ENCODE peak calls at places on chromosomes 13 and 19, in five cellular contexts. U is effector memory CD4-positive, alpha-beta T cell; I is mesendoderm; B is left ventricle myocardium inferior; X is SJSA1. N is an unnamed sample.

GRCh38 chr19:11113140-11113708 is 24.0 kb downstream of the LDLR start:
- DNase-seq in U (no peak), I (no peak), B (no peak), X (no peak), N (no peak)

GRCh38 chr19:3440082-3440481 is 40.2 kb downstream of the SMIM24 start:
- DNase-seq in U (peak; percentile 29), I (peak; percentile 74), B (peak; percentile 57), X (no peak), N (no peak)

GRCh38 chr19:17757125-17757524 is 5.8 kb downstream of the FCHO1 start:
- DNase-seq in U (no peak), I (no peak), B (peak; percentile 71), X (no peak), N (peak; percentile 26)

GRCh38 chr19:41226874-41227390 is 7.9 kb downstream of the AXL start:
- DNase-seq in U (no peak), I (no peak), B (no peak), X (no peak), N (no peak)

GRCh38 chr13:33274264-33274663 is 11.3 kb downstream of the STARD13 start:
- DNase-seq in U (no peak), I (peak; percentile 28), B (no peak), X (no peak), N (no peak)

GRCh38 chr19:35120492-35120891 is 4.9 kb downstream of the FXYD3 start:
- DNase-seq in U (no peak), I (no peak), B (no peak), X (no peak), N (no peak)

GRCh38 chr13:22061371-22061805 is 390.5 kb downstream of the FGF9 start:
- DNase-seq in U (no peak), I (peak; percentile 73), B (no peak), X (no peak), N (no peak)

GRCh38 chr13:58933475-58933874 is 1230.3 kb downstream of the DIAPH3 start:
- DNase-seq in U (no peak), I (peak; percentile 8), B (no peak), X (no peak), N (no peak)

GRCh38 chr19:3986260-3987041 is 1.2 kb upstream of the EEF2 start:
- DNase-seq in U (peak; percentile 53), I (no peak), B (no peak), X (peak; percentile 67), N (no peak)

GRCh38 chr13:50676602-50677001 is 166.9 kb downstream of the DLEU7 start:
- DNase-seq in U (no peak), I (peak; percentile 89), B (no peak), X (peak; percentile 27), N (no peak)

DNA sequence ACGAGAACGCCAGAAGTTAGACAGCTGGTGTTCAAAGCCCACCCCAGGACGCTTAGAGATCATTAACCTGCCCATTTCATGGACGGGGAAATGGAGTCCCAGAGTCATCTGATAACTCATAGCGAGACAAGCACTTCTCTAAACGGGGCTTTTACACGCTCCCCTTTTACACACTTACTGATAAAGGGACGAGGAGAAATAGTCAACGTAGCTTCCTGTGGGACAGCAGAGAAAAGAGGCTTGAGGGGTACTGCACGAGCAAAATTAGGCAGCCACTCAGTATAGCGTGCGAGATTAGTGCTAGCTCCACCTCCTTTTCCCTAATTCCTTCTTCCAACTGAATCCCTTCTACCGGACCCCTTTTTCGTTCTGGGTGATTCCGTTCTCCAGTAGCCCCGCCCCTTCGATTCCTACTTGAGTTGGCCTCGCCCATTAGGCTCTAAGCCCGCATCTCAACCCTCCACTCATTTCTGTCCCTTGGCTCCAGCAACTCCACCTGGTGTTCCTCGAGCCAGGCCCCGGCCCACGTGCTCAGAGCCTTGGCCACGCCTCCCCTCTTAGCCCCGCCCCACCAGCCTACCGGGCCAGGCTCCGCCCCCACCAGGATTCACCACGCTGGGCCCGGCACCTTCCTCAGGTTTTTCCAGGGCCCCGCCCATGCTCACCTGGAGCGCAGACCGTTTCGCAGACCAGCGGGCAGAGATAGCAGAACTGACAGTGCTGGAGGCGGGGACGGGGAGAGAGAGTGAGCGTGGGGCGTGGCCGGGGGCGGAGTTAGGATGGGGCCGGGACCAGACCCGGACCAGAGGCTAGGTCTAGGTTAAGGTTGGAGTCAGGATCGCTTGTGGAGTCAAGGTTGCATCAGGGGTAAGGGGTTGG is 3.6 kb downstream of the HRC start:
- DNase-seq in U (peak; percentile 26), I (peak; percentile 97), B (peak; percentile 56), X (no peak), N (peak; percentile 52)
- H3K4me3 ChIP-seq in U (no peak overlapping the region), I (no peak overlapping the region), B (peak overlapping the region; percentile 80), X (no peak overlapping the region), N (no peak overlapping the region)

GRCh38 chr19:45322744-45323281 is at the start of gene CKM:
- DNase-seq in U (no peak), I (no peak), B (peak; percentile 85), X (no peak), N (no peak)

GRCh38 chr19:45322311-45322710 is 364 bp downstream of the CKM start:
- DNase-seq in U (no peak), I (peak; percentile 78), B (no peak), X (no peak), N (no peak)

GRCh38 chr19:45323671-45324081 is 1.0 kb upstream of the CKM start:
- DNase-seq in U (no peak), I (peak; percentile 57), B (peak; percentile 79), X (no peak), N (no peak)

GRCh38 chr19:45321848-45322247 is 827 bp downstream of the CKM start:
- DNase-seq in U (no peak), I (no peak), B (peak; percentile 59), X (no peak), N (no peak)

GRCh38 chr19:45324349-45324907 is 1.8 kb upstream of the CKM start:
- DNase-seq in U (no peak), I (no peak), B (no peak), X (no peak), N (no peak)
- H3K4me3 ChIP-seq in U (no peak overlapping the region), I (no peak overlapping the region), B (peak overlapping the region; percentile 72), X (no peak overlapping the region), N (no peak overlapping the region)

DNA sequence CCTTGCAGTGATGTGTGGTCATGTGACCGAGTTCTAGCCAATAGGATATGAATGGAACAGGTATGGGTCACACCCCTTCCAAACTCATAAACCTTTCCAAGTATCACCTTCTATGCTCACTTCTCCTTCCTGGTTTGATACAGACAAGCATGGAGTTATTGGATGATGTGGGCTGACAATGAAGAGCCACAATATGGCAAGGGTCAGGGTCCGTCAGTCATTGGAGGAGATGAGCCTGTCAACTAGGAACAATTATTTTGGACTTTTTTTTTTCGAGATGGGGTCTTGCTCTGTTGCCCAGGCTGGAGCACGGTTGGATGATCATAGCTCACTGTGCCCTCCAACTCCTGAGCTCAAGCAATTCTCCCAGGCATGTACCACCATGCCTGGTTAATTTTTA is 54.7 kb downstream of the CACNA1A start:
- DNase-seq in U (no peak), I (no peak), B (no peak), X (no peak), N (no peak)
- H3K4me3 ChIP-seq in U (no peak overlapping the region), I (no peak overlapping the region), B (no peak overlapping the region), X (no peak overlapping the region), N (no peak overlapping the region)

GRCh38 chr13:106558527-106558926 is 9.4 kb downstream of the ARGLU1 start:
- DNase-seq in U (no peak), I (no peak), B (no peak), X (no peak), N (no peak)

GRCh38 chr13:106565127-106565775 is 2.7 kb downstream of the ARGLU1 start:
- DNase-seq in U (no peak), I (no peak), B (no peak), X (no peak), N (no peak)

GRCh38 chr13:106560791-106561190 is 7.1 kb downstream of the ARGLU1 start:
- DNase-seq in U (no peak), I (peak; percentile 25), B (no peak), X (no peak), N (no peak)

GRCh38 chr13:106562301-106562700 is 5.6 kb downstream of the ARGLU1 start:
- DNase-seq in U (no peak), I (no peak), B (no peak), X (no peak), N (no peak)

GRCh38 chr13:106561551-106562170 is 6.3 kb downstream of the ARGLU1 start:
- DNase-seq in U (peak; percentile 15), I (peak; percentile 30), B (no peak), X (no peak), N (no peak)
- H3K4me3 ChIP-seq in U (no peak overlapping the region), I (no peak overlapping the region), B (peak overlapping the region; percentile 17), X (no peak overlapping the region), N (no peak overlapping the region)

GRCh38 chr13:71962735-71963134 is 95.7 kb upstream of the DACH1 start:
- DNase-seq in U (no peak), I (no peak), B (no peak), X (no peak), N (no peak)

GRCh38 chr13:71962126-71962525 is 95.1 kb upstream of the DACH1 start:
- DNase-seq in U (no peak), I (no peak), B (no peak), X (no peak), N (no peak)

GRCh38 chr13:71968025-71968424 is 101.0 kb upstream of the DACH1 start:
- DNase-seq in U (no peak), I (peak; percentile 89), B (no peak), X (no peak), N (no peak)

DNA sequence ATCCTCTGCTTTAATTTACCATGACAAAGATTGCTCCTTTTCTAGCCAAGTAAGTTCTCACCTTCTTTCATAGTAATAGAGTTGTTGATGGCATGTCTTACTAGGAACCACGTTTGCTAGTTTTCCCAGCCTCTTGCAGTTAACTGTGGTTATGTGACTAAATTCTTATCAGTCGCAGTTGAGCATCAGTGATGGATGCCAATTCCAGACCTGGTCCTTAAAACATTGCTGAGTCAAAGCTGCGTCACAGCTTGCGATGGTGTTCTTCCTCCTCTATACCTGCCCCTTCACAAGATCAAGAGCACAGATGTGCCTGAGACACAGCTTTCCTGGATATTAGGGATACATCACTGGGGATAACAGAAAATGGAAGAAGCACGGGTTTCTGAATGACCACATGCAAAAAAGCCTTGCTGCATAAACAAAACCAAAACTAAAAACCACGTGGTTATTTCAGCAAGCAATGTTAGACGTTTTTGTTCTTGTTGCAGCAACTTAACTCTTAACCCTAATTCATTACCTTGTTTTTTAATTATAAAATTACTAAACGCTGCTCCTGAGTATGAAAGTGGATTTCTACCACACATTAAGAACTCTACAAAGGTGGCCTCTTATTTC is 97.6 kb upstream of the DACH1 start:
- DNase-seq in U (no peak), I (no peak), B (no peak), X (no peak), N (no peak)
- H3K4me3 ChIP-seq in U (no peak overlapping the region), I (no peak overlapping the region), B (no peak overlapping the region), X (no peak overlapping the region), N (no peak overlapping the region)

N was measured in uterus.